ENCODE peak calls at places on chromosomes 11 and 22, in eight cellular contexts. One of them, this sample, is unnamed.

GRCh38 chr22:41238570-41239442 is 1.9 kb downstream of the CHADL start:
- DNase-seq in CD8-positive, alpha-beta T cell: no peak
- DNase-seq in neural crest cell: no peak
- DNase-seq in cardiac fibroblast: no peak
- DNase-seq in upper lobe of right lung: no peak
- DNase-seq in RWPE1: no peak
- DNase-seq in psoas muscle: no peak
- DNase-seq in CD14-positive monocyte: no peak
- DNase-seq in this sample: no peak

GRCh38 chr22:44259366-44260215 is 53.2 kb downstream of the SHISAL1 start:
- DNase-seq in CD8-positive, alpha-beta T cell: no peak
- DNase-seq in neural crest cell: no peak
- DNase-seq in cardiac fibroblast: no peak
- DNase-seq in upper lobe of right lung: no peak
- DNase-seq in RWPE1: no peak
- DNase-seq in psoas muscle: no peak
- DNase-seq in CD14-positive monocyte: no peak
- DNase-seq in this sample: peak; percentile 72

GRCh38 chr11:72379384-72380131 is 54.8 kb downstream of the CLPB start:
- DNase-seq in CD8-positive, alpha-beta T cell: no peak
- DNase-seq in neural crest cell: no peak
- DNase-seq in cardiac fibroblast: no peak
- DNase-seq in upper lobe of right lung: no peak
- DNase-seq in RWPE1: no peak
- DNase-seq in psoas muscle: no peak
- DNase-seq in CD14-positive monocyte: no peak
- DNase-seq in this sample: no peak

GRCh38 chr11:10937416-10937815 is 79.6 kb upstream of the ZBED5 start:
- DNase-seq in CD8-positive, alpha-beta T cell: no peak
- DNase-seq in neural crest cell: no peak
- DNase-seq in cardiac fibroblast: no peak
- DNase-seq in upper lobe of right lung: no peak
- DNase-seq in RWPE1: no peak
- DNase-seq in psoas muscle: no peak
- DNase-seq in CD14-positive monocyte: no peak
- DNase-seq in this sample: no peak

GRCh38 chr22:38844661-38845367 is 986 bp upstream of the NPTXR start:
- DNase-seq in CD8-positive, alpha-beta T cell: no peak
- DNase-seq in neural crest cell: no peak
- DNase-seq in cardiac fibroblast: peak; percentile 34
- DNase-seq in upper lobe of right lung: no peak
- DNase-seq in RWPE1: no peak
- DNase-seq in psoas muscle: no peak
- DNase-seq in CD14-positive monocyte: no peak
- DNase-seq in this sample: no peak

GRCh38 chr11:66045177-66045639 is 3.8 kb downstream of the GAL3ST3 start:
- DNase-seq in CD8-positive, alpha-beta T cell: peak; percentile 87
- DNase-seq in neural crest cell: peak; percentile 92
- DNase-seq in cardiac fibroblast: peak; percentile 83
- DNase-seq in upper lobe of right lung: peak; percentile 86
- DNase-seq in RWPE1: peak; percentile 78
- DNase-seq in psoas muscle: peak; percentile 71
- DNase-seq in CD14-positive monocyte: peak; percentile 66
- DNase-seq in this sample: no peak

GRCh38 chr22:47220752-47221151 is 458.3 kb downstream of the TBC1D22A start:
- DNase-seq in CD8-positive, alpha-beta T cell: no peak
- DNase-seq in neural crest cell: no peak
- DNase-seq in cardiac fibroblast: no peak
- DNase-seq in upper lobe of right lung: no peak
- DNase-seq in RWPE1: no peak
- DNase-seq in psoas muscle: no peak
- DNase-seq in CD14-positive monocyte: no peak
- DNase-seq in this sample: no peak

GRCh38 chr11:94885581-94885980 is 87.8 kb downstream of the CWC15 start:
- DNase-seq in CD8-positive, alpha-beta T cell: no peak
- DNase-seq in neural crest cell: no peak
- DNase-seq in cardiac fibroblast: peak; percentile 15
- DNase-seq in upper lobe of right lung: no peak
- DNase-seq in RWPE1: no peak
- DNase-seq in psoas muscle: no peak
- DNase-seq in CD14-positive monocyte: no peak
- DNase-seq in this sample: no peak

GRCh38 chr11:131064373-131064991 is 148.2 kb upstream of the SNX19 start:
- DNase-seq in CD8-positive, alpha-beta T cell: no peak
- DNase-seq in neural crest cell: peak; percentile 82
- DNase-seq in cardiac fibroblast: peak; percentile 70
- DNase-seq in upper lobe of right lung: peak; percentile 68
- DNase-seq in RWPE1: peak; percentile 73
- DNase-seq in psoas muscle: peak; percentile 28
- DNase-seq in CD14-positive monocyte: no peak
- DNase-seq in this sample: no peak

GRCh38 chr11:115581871-115582639 is 77.8 kb upstream of the CADM1 start:
- DNase-seq in CD8-positive, alpha-beta T cell: no peak
- DNase-seq in neural crest cell: no peak
- DNase-seq in cardiac fibroblast: no peak
- DNase-seq in upper lobe of right lung: no peak
- DNase-seq in RWPE1: peak; percentile 20
- DNase-seq in psoas muscle: no peak
- DNase-seq in CD14-positive monocyte: no peak
- DNase-seq in this sample: no peak
- TF ChIP-seq CTCF in CD8-positive, alpha-beta T cell: no peak
- TF ChIP-seq CTCF in neural crest cell: no peak
- TF ChIP-seq CTCF in cardiac fibroblast: no peak
- TF ChIP-seq CTCF in upper lobe of right lung: no peak
- TF ChIP-seq CTCF in RWPE1: no peak
- TF ChIP-seq CTCF in psoas muscle: no peak
- TF ChIP-seq CTCF in CD14-positive monocyte: no peak
- TF ChIP-seq CTCF in this sample: peak; percentile 68

GRCh38 chr22:49548356-49549202 is 279.1 kb downstream of the BRD1 start:
- DNase-seq in CD8-positive, alpha-beta T cell: no peak
- DNase-seq in neural crest cell: no peak
- DNase-seq in cardiac fibroblast: no peak
- DNase-seq in upper lobe of right lung: peak; percentile 46
- DNase-seq in RWPE1: no peak
- DNase-seq in psoas muscle: no peak
- DNase-seq in CD14-positive monocyte: no peak
- DNase-seq in this sample: no peak
- TF ChIP-seq CTCF in CD8-positive, alpha-beta T cell: no peak
- TF ChIP-seq CTCF in neural crest cell: no peak
- TF ChIP-seq CTCF in cardiac fibroblast: no peak
- TF ChIP-seq CTCF in upper lobe of right lung: no peak
- TF ChIP-seq CTCF in RWPE1: no peak
- TF ChIP-seq CTCF in psoas muscle: no peak
- TF ChIP-seq CTCF in CD14-positive monocyte: no peak
- TF ChIP-seq CTCF in this sample: no peak

GRCh38 chr11:1691878-1692707 is 4.9 kb upstream of the KRTAP5-6 start:
- DNase-seq in CD8-positive, alpha-beta T cell: no peak
- DNase-seq in neural crest cell: no peak
- DNase-seq in cardiac fibroblast: no peak
- DNase-seq in upper lobe of right lung: no peak
- DNase-seq in RWPE1: no peak
- DNase-seq in psoas muscle: no peak
- DNase-seq in CD14-positive monocyte: no peak
- DNase-seq in this sample: no peak

GRCh38 chr11:1693327-1694063 is 3.5 kb upstream of the KRTAP5-6 start:
- DNase-seq in CD8-positive, alpha-beta T cell: peak; percentile 84
- DNase-seq in neural crest cell: peak; percentile 97
- DNase-seq in cardiac fibroblast: peak; percentile 81
- DNase-seq in upper lobe of right lung: peak; percentile 90
- DNase-seq in RWPE1: peak; percentile 79
- DNase-seq in psoas muscle: peak; percentile 76
- DNase-seq in CD14-positive monocyte: peak; percentile 63
- DNase-seq in this sample: no peak

GRCh38 chr11:1694064-1694845 is 2.7 kb upstream of the KRTAP5-6 start:
- DNase-seq in CD8-positive, alpha-beta T cell: peak; percentile 90
- DNase-seq in neural crest cell: peak; percentile 89
- DNase-seq in cardiac fibroblast: peak; percentile 82
- DNase-seq in upper lobe of right lung: peak; percentile 94
- DNase-seq in RWPE1: peak; percentile 82
- DNase-seq in psoas muscle: peak; percentile 88
- DNase-seq in CD14-positive monocyte: peak; percentile 72
- DNase-seq in this sample: no peak

GRCh38 chr11:1691027-1691877 is 5.7 kb upstream of the KRTAP5-6 start:
- DNase-seq in CD8-positive, alpha-beta T cell: no peak
- DNase-seq in neural crest cell: no peak
- DNase-seq in cardiac fibroblast: no peak
- DNase-seq in upper lobe of right lung: no peak
- DNase-seq in RWPE1: no peak
- DNase-seq in psoas muscle: no peak
- DNase-seq in CD14-positive monocyte: no peak
- DNase-seq in this sample: no peak

GRCh38 chr11:1692708-1693326 is 4.2 kb upstream of the KRTAP5-6 start:
- DNase-seq in CD8-positive, alpha-beta T cell: no peak
- DNase-seq in neural crest cell: no peak
- DNase-seq in cardiac fibroblast: no peak
- DNase-seq in upper lobe of right lung: no peak
- DNase-seq in RWPE1: no peak
- DNase-seq in psoas muscle: no peak
- DNase-seq in CD14-positive monocyte: no peak
- DNase-seq in this sample: no peak
- TF ChIP-seq CTCF in CD8-positive, alpha-beta T cell: no peak
- TF ChIP-seq CTCF in neural crest cell: no peak
- TF ChIP-seq CTCF in cardiac fibroblast: no peak
- TF ChIP-seq CTCF in upper lobe of right lung: no peak
- TF ChIP-seq CTCF in RWPE1: no peak
- TF ChIP-seq CTCF in psoas muscle: no peak
- TF ChIP-seq CTCF in CD14-positive monocyte: no peak
- TF ChIP-seq CTCF in this sample: no peak

GRCh38 chr11:8317164-8317563 is 53.5 kb upstream of the LMO1 start:
- DNase-seq in CD8-positive, alpha-beta T cell: no peak
- DNase-seq in neural crest cell: no peak
- DNase-seq in cardiac fibroblast: peak; percentile 19
- DNase-seq in upper lobe of right lung: no peak
- DNase-seq in RWPE1: no peak
- DNase-seq in psoas muscle: no peak
- DNase-seq in CD14-positive monocyte: peak; percentile 22
- DNase-seq in this sample: no peak

GRCh38 chr11:8315463-8315862 is 51.8 kb upstream of the LMO1 start:
- DNase-seq in CD8-positive, alpha-beta T cell: no peak
- DNase-seq in neural crest cell: no peak
- DNase-seq in cardiac fibroblast: no peak
- DNase-seq in upper lobe of right lung: no peak
- DNase-seq in RWPE1: no peak
- DNase-seq in psoas muscle: no peak
- DNase-seq in CD14-positive monocyte: peak; percentile 15
- DNase-seq in this sample: no peak

GRCh38 chr11:8321876-8322275 is 58.2 kb upstream of the LMO1 start:
- DNase-seq in CD8-positive, alpha-beta T cell: no peak
- DNase-seq in neural crest cell: no peak
- DNase-seq in cardiac fibroblast: no peak
- DNase-seq in upper lobe of right lung: no peak
- DNase-seq in RWPE1: no peak
- DNase-seq in psoas muscle: no peak
- DNase-seq in CD14-positive monocyte: peak; percentile 39
- DNase-seq in this sample: peak; percentile 56

GRCh38 chr11:8323161-8323935 is 59.7 kb upstream of the LMO1 start:
- DNase-seq in CD8-positive, alpha-beta T cell: no peak
- DNase-seq in neural crest cell: no peak
- DNase-seq in cardiac fibroblast: no peak
- DNase-seq in upper lobe of right lung: no peak
- DNase-seq in RWPE1: no peak
- DNase-seq in psoas muscle: no peak
- DNase-seq in CD14-positive monocyte: peak; percentile 30
- DNase-seq in this sample: peak; percentile 32

GRCh38 chr11:8318536-8318935 is 54.9 kb upstream of the LMO1 start:
- DNase-seq in CD8-positive, alpha-beta T cell: no peak
- DNase-seq in neural crest cell: no peak
- DNase-seq in cardiac fibroblast: no peak
- DNase-seq in upper lobe of right lung: no peak
- DNase-seq in RWPE1: no peak
- DNase-seq in psoas muscle: no peak
- DNase-seq in CD14-positive monocyte: peak; percentile 27
- DNase-seq in this sample: no peak
- TF ChIP-seq CTCF in CD8-positive, alpha-beta T cell: no peak
- TF ChIP-seq CTCF in neural crest cell: peak; percentile 43
- TF ChIP-seq CTCF in cardiac fibroblast: no peak
- TF ChIP-seq CTCF in upper lobe of right lung: no peak
- TF ChIP-seq CTCF in RWPE1: no peak
- TF ChIP-seq CTCF in psoas muscle: peak; percentile 41
- TF ChIP-seq CTCF in CD14-positive monocyte: peak; percentile 16
- TF ChIP-seq CTCF in this sample: peak; percentile 21

DNA sequence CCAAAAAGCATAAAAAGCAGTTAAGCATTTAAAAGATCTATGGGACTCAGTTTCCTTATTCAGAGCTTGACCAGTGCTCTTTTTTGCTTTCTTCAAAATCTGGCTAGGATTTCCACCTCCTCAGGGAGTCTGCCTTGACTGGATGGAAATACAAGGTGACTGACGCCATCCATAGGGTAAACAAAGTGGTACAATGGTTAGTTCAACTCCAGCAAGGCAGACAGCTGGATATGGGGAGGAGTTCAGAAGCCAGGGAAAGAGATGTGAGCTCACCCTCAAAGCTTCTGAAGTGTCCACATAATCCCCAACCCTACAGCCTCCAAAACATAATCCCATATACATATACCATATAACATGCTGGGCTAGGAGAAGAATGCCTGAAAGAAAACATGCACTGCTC is 52.0 kb downstream of the KIRREL3 start:
- DNase-seq in CD8-positive, alpha-beta T cell: no peak
- DNase-seq in neural crest cell: no peak
- DNase-seq in cardiac fibroblast: no peak
- DNase-seq in upper lobe of right lung: no peak
- DNase-seq in RWPE1: no peak
- DNase-seq in psoas muscle: no peak
- DNase-seq in CD14-positive monocyte: no peak
- DNase-seq in this sample: no peak
- TF ChIP-seq CTCF in CD8-positive, alpha-beta T cell: no peak
- TF ChIP-seq CTCF in neural crest cell: no peak
- TF ChIP-seq CTCF in cardiac fibroblast: no peak
- TF ChIP-seq CTCF in upper lobe of right lung: no peak
- TF ChIP-seq CTCF in RWPE1: no peak
- TF ChIP-seq CTCF in psoas muscle: no peak
- TF ChIP-seq CTCF in CD14-positive monocyte: no peak
- TF ChIP-seq CTCF in this sample: no peak

DNA sequence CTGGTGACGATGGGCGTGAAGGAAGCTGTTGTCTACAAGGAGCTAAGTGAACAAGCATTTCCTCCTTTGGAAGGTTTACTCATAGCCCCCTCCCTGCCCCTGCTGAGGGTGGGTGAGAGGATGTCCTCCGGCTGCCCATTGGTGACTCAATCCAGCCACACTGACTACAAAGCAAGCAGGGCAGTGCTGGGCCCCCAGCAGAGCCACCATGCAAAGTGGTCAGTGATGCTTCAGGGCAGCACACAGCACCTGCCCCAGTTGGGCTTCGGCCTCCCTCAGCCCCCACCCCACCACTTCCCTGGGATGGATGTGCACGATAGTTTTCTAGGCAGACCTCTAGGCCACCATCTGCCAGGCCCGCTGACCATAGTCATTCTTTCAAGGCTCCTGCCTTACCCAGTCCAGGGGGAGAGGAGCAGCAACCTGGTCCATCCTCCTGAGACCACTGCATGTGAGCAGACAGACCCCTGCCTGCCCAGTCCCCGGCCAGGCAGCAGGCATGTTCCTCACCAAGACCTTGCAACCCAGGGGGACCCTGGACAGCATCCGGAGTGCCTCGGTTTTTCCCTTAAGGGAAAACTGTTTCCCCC is 125.1 kb downstream of the BCR start:
- DNase-seq in CD8-positive, alpha-beta T cell: no peak
- DNase-seq in neural crest cell: no peak
- DNase-seq in cardiac fibroblast: peak; percentile 72
- DNase-seq in upper lobe of right lung: peak; percentile 61
- DNase-seq in RWPE1: no peak
- DNase-seq in psoas muscle: no peak
- DNase-seq in CD14-positive monocyte: peak; percentile 40
- DNase-seq in this sample: peak; percentile 79
- TF ChIP-seq CTCF in CD8-positive, alpha-beta T cell: no peak
- TF ChIP-seq CTCF in neural crest cell: no peak
- TF ChIP-seq CTCF in cardiac fibroblast: no peak
- TF ChIP-seq CTCF in upper lobe of right lung: no peak
- TF ChIP-seq CTCF in RWPE1: no peak
- TF ChIP-seq CTCF in psoas muscle: no peak
- TF ChIP-seq CTCF in CD14-positive monocyte: no peak
- TF ChIP-seq CTCF in this sample: no peak

This sample was measured in chondrocyte.